ENCODE peak calls at places on chromosomes 16 and 17, in seven cellular contexts. K, J, V, O, E, Q and X are unnamed samples.

GRCh38 chr16:25656639-25657038 is 35.1 kb upstream of the HS3ST4 start:
- DNase-seq in K (no peak), J (no peak), V (no peak), O (no peak), E (no peak), Q (no peak), X (no peak)

GRCh38 chr17:9676742-9677387 is 31.5 kb downstream of the USP43 start:
- DNase-seq in K (no peak), J (peak; percentile 91), V (no peak), O (no peak), E (peak; percentile 32), Q (peak; percentile 9), X (no peak)

GRCh38 chr17:3864534-3864933 is 18.5 kb upstream of the NCBP3 start:
- DNase-seq in K (no peak), J (no peak), V (no peak), O (no peak), E (no peak), Q (no peak), X (no peak)

GRCh38 chr16:86491643-86492030 is 18.7 kb upstream of the FOXF1 start:
- DNase-seq in K (no peak), J (no peak), V (no peak), O (no peak), E (no peak), Q (no peak), X (no peak)

GRCh38 chr17:50905460-50905803 is 39.3 kb upstream of the TOB1 start:
- DNase-seq in K (no peak), J (no peak), V (peak; percentile 71), O (no peak), E (peak; percentile 85), Q (no peak), X (peak; percentile 52)

GRCh38 chr17:13593757-13594156 is 8.0 kb downstream of the HS3ST3A1 start:
- DNase-seq in K (no peak), J (no peak), V (no peak), O (no peak), E (peak; percentile 7), Q (no peak), X (no peak)

GRCh38 chr17:65564793-65565192 is 3.3 kb upstream of the AXIN2 start:
- DNase-seq in K (no peak), J (no peak), V (peak; percentile 76), O (no peak), E (peak; percentile 83), Q (no peak), X (no peak)

GRCh38 chr16:19005561-19006445 is 22.1 kb downstream of the TMC7 start:
- DNase-seq in K (no peak), J (peak; percentile 78), V (no peak), O (peak; percentile 25), E (peak; percentile 100), Q (no peak), X (no peak)

GRCh38 chr17:27653572-27653971 is 22.6 kb downstream of the LGALS9 start:
- DNase-seq in K (no peak), J (no peak), V (no peak), O (no peak), E (no peak), Q (no peak), X (no peak)

DNA sequence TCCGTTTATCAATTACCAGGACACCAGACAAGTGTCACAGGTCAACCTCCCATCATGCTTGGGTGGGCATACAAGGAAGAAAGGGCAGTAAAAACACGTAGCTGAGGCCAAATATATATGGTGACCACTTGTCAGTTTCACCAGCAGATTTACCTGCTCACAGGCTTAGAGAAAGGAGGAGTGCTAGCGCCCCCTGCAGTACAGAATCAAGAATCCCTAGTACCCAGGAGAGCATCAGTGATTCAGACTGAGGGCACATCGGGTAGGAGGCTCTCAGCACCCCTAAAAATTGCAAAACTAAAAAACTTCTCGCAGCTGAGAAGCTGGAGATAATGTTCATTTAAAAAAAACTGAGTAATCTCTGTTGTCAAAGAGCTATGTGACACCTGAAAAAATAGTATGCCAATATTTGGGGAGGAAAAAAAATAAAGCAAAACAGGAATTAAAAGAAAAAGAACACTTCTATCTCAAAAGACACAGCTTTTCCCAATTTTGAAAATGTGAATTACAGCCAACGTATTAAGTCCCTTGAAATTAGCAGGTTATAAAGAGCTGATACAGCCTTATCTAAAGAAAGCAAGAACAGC is 21.2 kb upstream of the MON1B start:
- DNase-seq in K (peak; percentile 60), J (peak; percentile 42), V (peak; percentile 45), O (peak; percentile 17), E (peak; percentile 52), Q (no peak), X (no peak)
- TF ChIP-seq JUND in K (no peak), J (no peak), V (no peak), O (no peak), E (no peak), Q (no peak), X (no peak)

DNA sequence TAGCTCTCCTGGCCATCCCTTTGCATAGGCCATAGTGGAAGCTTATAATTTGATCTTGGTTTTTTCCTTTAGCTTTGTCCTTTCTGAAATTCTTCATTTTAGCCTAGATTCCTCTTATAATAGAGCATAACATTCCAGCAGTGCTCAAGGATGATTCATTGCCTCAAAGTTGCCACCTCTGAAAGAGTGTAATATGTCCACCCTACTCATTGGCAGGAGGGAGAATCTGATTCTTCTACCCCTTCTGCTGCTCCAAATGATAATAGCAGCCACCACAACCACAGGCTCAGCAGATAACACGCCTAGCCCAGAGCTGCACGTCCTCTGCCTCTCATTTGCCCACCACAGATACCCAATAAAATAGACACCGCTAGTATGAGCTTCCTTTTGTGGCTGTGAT is 337.4 kb upstream of the HSBP1 start:
- DNase-seq in K (no peak), J (no peak), V (no peak), O (no peak), E (no peak), Q (no peak), X (no peak)
- TF ChIP-seq JUND in K (no peak), J (no peak), V (no peak), O (no peak), E (no peak), Q (no peak), X (no peak)

DNA sequence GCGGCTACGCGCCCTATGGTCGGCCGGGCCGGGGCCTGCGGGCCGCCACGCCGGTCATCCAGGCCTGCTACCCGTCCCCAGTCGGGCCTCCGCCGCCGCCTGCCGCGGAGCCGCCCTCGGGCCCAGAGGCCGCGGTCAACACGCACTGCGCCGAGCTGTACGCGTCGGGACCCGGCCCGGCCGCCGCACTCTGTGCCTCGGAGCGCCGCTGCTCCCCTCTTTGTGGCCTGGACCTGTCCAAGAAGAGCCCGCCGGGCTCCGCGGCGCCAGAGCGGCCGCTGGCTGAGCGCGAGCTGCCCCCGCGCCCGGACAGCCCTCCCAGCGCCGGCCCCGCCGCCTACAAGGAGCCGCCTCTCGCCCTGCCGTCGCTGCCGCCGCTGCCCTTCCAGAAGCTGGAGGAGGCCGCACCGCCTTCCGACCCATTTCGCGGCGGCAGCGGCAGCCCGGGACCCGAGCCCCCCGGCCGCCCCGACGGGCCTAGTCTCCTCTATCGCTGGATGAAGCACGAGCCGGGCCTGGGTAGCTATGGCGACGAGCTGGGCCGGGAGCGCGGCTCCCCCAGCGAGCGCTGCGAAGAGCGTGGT is 2.3 kb downstream of the HIC1 start:
- DNase-seq in K (no peak), J (no peak), V (no peak), O (no peak), E (no peak), Q (no peak), X (no peak)
- TF ChIP-seq JUND in K (no peak), J (no peak), V (no peak), O (no peak), E (no peak), Q (no peak), X (no peak)

DNA sequence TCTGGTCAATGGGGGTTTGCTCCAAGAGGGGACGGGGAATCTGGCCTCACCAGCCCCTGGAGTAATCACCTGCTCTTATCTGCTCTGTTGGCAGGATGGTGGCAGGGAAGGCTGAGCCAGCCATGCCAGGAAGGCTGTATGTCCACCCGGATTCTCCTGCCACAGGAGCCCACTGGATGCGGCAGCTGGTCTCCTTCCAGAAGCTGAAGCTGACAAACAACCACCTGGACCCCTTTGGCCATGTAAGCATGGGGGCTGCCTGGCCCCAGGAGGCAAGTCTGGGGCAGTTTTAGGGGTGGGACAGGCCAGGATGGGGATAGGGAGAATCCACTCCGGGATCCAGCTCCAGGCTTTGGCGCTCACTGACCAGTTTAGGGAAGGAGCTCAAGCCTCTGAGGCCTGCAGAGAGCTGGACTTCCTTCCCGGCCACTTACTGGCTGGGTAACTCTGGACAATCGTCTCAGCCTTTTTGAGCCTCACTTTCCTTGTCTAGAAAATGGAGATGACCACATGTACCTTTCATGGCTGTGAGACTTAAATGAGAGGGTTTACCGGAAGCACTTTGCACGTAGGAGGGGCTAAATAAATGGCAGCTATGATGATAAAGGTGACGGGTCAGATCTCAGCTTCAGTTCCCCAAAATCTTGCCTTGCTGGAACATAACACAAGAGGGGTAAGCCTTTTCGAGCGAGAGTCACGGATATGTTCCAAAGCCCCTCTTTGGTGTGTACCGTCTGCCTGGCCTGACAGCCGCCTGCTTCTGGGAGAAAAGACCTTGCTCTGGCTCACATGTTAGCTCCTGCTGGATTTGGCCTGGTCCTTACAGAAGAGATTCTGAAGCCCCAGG is 15.4 kb downstream of the TBX4 start:
- DNase-seq in K (peak; percentile 49), J (peak; percentile 59), V (peak; percentile 76), O (no peak), E (no peak), Q (no peak), X (peak; percentile 74)
- TF ChIP-seq JUND in K (no peak), J (no peak), V (no peak), O (no peak), E (no peak), Q (no peak), X (no peak)

DNA sequence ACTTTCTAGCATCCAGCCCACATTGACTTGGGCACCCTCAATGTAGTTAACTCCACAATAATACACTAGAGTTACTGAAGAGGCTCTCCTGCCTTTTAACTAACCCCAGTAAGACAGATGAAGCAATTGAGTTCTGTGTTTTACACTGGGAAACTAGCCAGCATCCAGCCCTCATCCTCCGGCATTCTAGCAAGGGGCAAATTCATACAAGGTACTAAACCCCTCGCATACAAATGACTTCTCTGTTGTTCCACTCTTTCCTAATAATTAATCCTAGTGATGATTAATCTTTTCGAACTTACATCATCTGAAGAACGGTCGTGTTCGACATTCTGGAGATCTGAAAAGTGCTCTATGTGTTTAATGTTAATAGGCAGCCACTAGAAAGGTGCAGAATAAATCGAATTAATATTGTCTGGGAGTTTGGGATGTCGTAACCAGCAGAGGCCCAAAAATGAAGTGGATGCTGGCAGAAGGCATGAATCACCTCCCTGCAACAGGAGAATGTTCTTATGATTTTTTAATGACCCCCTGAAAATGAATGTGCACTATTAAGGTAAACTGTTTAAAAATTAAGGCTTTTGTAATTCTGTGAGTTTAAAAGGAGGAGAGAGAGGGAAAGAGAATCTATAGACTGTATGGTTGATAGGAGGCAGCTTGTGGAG is 249.4 kb downstream of the SNX29 start:
- DNase-seq in K (no peak), J (no peak), V (no peak), O (no peak), E (no peak), Q (no peak), X (no peak)
- TF ChIP-seq JUND in K (no peak), J (no peak), V (no peak), O (no peak), E (no peak), Q (no peak), X (no peak)

GRCh38 chr17:7132511-7133094 is 18.0 kb upstream of the ASGR2 start:
- DNase-seq in K (no peak), J (no peak), V (no peak), O (peak; percentile 63), E (peak; percentile 61), Q (peak; percentile 84), X (no peak)
- TF ChIP-seq JUND in K (no peak), J (no peak), V (no peak), O (no peak), E (no peak), Q (no peak), X (no peak)